ENCODE peak calls at places on chromosomes 6 and 20, in six cellular contexts. One of them, this sample, is unnamed.

GRCh38 chr6:111805511-111806181 is 67.6 kb downstream of the FYN start:
- DNase-seq in tibial artery: no peak
- DNase-seq in nucleus accumbens: no peak
- DNase-seq in AG08395: peak
- DNase-seq in activated T-helper 9 cell treated with anti-CD3 and anti-CD28 coated beads, Interleukin-2, amount 50 U/mL, for 16 hours: peak
- DNase-seq in activated CD8-positive, alpha-beta memory T cell treated with anti-CD3 and anti-CD28 coated beads for 48 hours: no peak
- DNase-seq in this sample: no peak

GRCh38 chr6:106519460-106520394 is 109.6 kb downstream of the RTN4IP1 start:
- DNase-seq in activated CD8-positive, alpha-beta memory T cell treated with anti-CD3 and anti-CD28 coated beads for 48 hours: peak
- DNase-seq in activated T-helper 9 cell treated with anti-CD3 and anti-CD28 coated beads, Interleukin-2, amount 50 U/mL, for 16 hours: peak
- DNase-seq in tibial artery: peak
- DNase-seq in AG08395: peak
- DNase-seq in nucleus accumbens: no peak
- DNase-seq in this sample: no peak

GRCh38 chr6:132892929-132893771 is 78.8 kb downstream of the RPS12 start:
- DNase-seq in activated CD8-positive, alpha-beta memory T cell treated with anti-CD3 and anti-CD28 coated beads for 48 hours: no peak
- DNase-seq in tibial artery: no peak
- DNase-seq in AG08395: no peak
- DNase-seq in activated T-helper 9 cell treated with anti-CD3 and anti-CD28 coated beads, Interleukin-2, amount 50 U/mL, for 16 hours: no peak
- DNase-seq in nucleus accumbens: no peak
- DNase-seq in this sample: no peak

GRCh38 chr6:139154885-139155547 is 20.1 kb downstream of the HECA start:
- DNase-seq in tibial artery: no peak
- DNase-seq in activated T-helper 9 cell treated with anti-CD3 and anti-CD28 coated beads, Interleukin-2, amount 50 U/mL, for 16 hours: no peak
- DNase-seq in AG08395: no peak
- DNase-seq in activated CD8-positive, alpha-beta memory T cell treated with anti-CD3 and anti-CD28 coated beads for 48 hours: no peak
- DNase-seq in nucleus accumbens: no peak
- DNase-seq in this sample: no peak

GRCh38 chr6:150322452-150322851 is 46.4 kb upstream of the IYD start:
- DNase-seq in AG08395: no peak
- DNase-seq in activated CD8-positive, alpha-beta memory T cell treated with anti-CD3 and anti-CD28 coated beads for 48 hours: no peak
- DNase-seq in tibial artery: no peak
- DNase-seq in activated T-helper 9 cell treated with anti-CD3 and anti-CD28 coated beads, Interleukin-2, amount 50 U/mL, for 16 hours: no peak
- DNase-seq in nucleus accumbens: no peak
- DNase-seq in this sample: no peak

GRCh38 chr20:11278461-11278860 is 604.7 kb upstream of the JAG1 start:
- DNase-seq in activated CD8-positive, alpha-beta memory T cell treated with anti-CD3 and anti-CD28 coated beads for 48 hours: no peak
- DNase-seq in tibial artery: no peak
- DNase-seq in AG08395: no peak
- DNase-seq in nucleus accumbens: no peak
- DNase-seq in activated T-helper 9 cell treated with anti-CD3 and anti-CD28 coated beads, Interleukin-2, amount 50 U/mL, for 16 hours: no peak
- DNase-seq in this sample: no peak

GRCh38 chr6:133799043-133799442 is 89.9 kb upstream of the TCF21 start:
- DNase-seq in activated T-helper 9 cell treated with anti-CD3 and anti-CD28 coated beads, Interleukin-2, amount 50 U/mL, for 16 hours: no peak
- DNase-seq in AG08395: no peak
- DNase-seq in nucleus accumbens: no peak
- DNase-seq in tibial artery: no peak
- DNase-seq in activated CD8-positive, alpha-beta memory T cell treated with anti-CD3 and anti-CD28 coated beads for 48 hours: no peak
- DNase-seq in this sample: no peak

GRCh38 chr6:96927660-96928059 is 3.1 kb downstream of the KLHL32 start:
- DNase-seq in activated CD8-positive, alpha-beta memory T cell treated with anti-CD3 and anti-CD28 coated beads for 48 hours: no peak
- DNase-seq in tibial artery: no peak
- DNase-seq in nucleus accumbens: no peak
- DNase-seq in activated T-helper 9 cell treated with anti-CD3 and anti-CD28 coated beads, Interleukin-2, amount 50 U/mL, for 16 hours: no peak
- DNase-seq in AG08395: no peak
- DNase-seq in this sample: no peak

GRCh38 chr20:58251979-58252591 is 23.6 kb upstream of the ANKRD60 start:
- DNase-seq in activated CD8-positive, alpha-beta memory T cell treated with anti-CD3 and anti-CD28 coated beads for 48 hours: no peak
- DNase-seq in tibial artery: no peak
- DNase-seq in nucleus accumbens: no peak
- DNase-seq in activated T-helper 9 cell treated with anti-CD3 and anti-CD28 coated beads, Interleukin-2, amount 50 U/mL, for 16 hours: no peak
- DNase-seq in AG08395: peak
- DNase-seq in this sample: no peak

GRCh38 chr6:12590901-12591300 is 125.7 kb upstream of the PHACTR1 start:
- DNase-seq in activated CD8-positive, alpha-beta memory T cell treated with anti-CD3 and anti-CD28 coated beads for 48 hours: no peak
- DNase-seq in nucleus accumbens: no peak
- DNase-seq in tibial artery: no peak
- DNase-seq in activated T-helper 9 cell treated with anti-CD3 and anti-CD28 coated beads, Interleukin-2, amount 50 U/mL, for 16 hours: no peak
- DNase-seq in AG08395: no peak
- DNase-seq in this sample: no peak

GRCh38 chr6:143037470-143037869 is 23.2 kb upstream of the AIG1 start:
- DNase-seq in AG08395: no peak
- DNase-seq in tibial artery: no peak
- DNase-seq in activated CD8-positive, alpha-beta memory T cell treated with anti-CD3 and anti-CD28 coated beads for 48 hours: no peak
- DNase-seq in activated T-helper 9 cell treated with anti-CD3 and anti-CD28 coated beads, Interleukin-2, amount 50 U/mL, for 16 hours: no peak
- DNase-seq in nucleus accumbens: no peak
- DNase-seq in this sample: no peak

GRCh38 chr6:96742702-96743101 is 94.6 kb downstream of the GPR63 start:
- DNase-seq in tibial artery: no peak
- DNase-seq in AG08395: no peak
- DNase-seq in activated CD8-positive, alpha-beta memory T cell treated with anti-CD3 and anti-CD28 coated beads for 48 hours: no peak
- DNase-seq in nucleus accumbens: no peak
- DNase-seq in activated T-helper 9 cell treated with anti-CD3 and anti-CD28 coated beads, Interleukin-2, amount 50 U/mL, for 16 hours: no peak
- DNase-seq in this sample: no peak

GRCh38 chr20:62025832-62026563 is 39.7 kb downstream of the TAF4 start:
- DNase-seq in activated T-helper 9 cell treated with anti-CD3 and anti-CD28 coated beads, Interleukin-2, amount 50 U/mL, for 16 hours: no peak
- DNase-seq in nucleus accumbens: no peak
- DNase-seq in activated CD8-positive, alpha-beta memory T cell treated with anti-CD3 and anti-CD28 coated beads for 48 hours: no peak
- DNase-seq in tibial artery: no peak
- DNase-seq in AG08395: peak
- DNase-seq in this sample: peak

GRCh38 chr20:50980071-50980681 is 21.6 kb downstream of the MOCS3 start:
- DNase-seq in tibial artery: no peak
- DNase-seq in activated T-helper 9 cell treated with anti-CD3 and anti-CD28 coated beads, Interleukin-2, amount 50 U/mL, for 16 hours: no peak
- DNase-seq in nucleus accumbens: no peak
- DNase-seq in AG08395: peak
- DNase-seq in activated CD8-positive, alpha-beta memory T cell treated with anti-CD3 and anti-CD28 coated beads for 48 hours: no peak
- DNase-seq in this sample: no peak

GRCh38 chr6:1770435-1770843 is 160.7 kb downstream of the FOXC1 start:
- DNase-seq in AG08395: peak
- DNase-seq in activated CD8-positive, alpha-beta memory T cell treated with anti-CD3 and anti-CD28 coated beads for 48 hours: peak
- DNase-seq in tibial artery: no peak
- DNase-seq in activated T-helper 9 cell treated with anti-CD3 and anti-CD28 coated beads, Interleukin-2, amount 50 U/mL, for 16 hours: no peak
- DNase-seq in nucleus accumbens: no peak
- DNase-seq in this sample: no peak

GRCh38 chr6:124947821-124948451 is 14.3 kb upstream of the RNF217 start:
- DNase-seq in activated CD8-positive, alpha-beta memory T cell treated with anti-CD3 and anti-CD28 coated beads for 48 hours: no peak
- DNase-seq in AG08395: peak
- DNase-seq in activated T-helper 9 cell treated with anti-CD3 and anti-CD28 coated beads, Interleukin-2, amount 50 U/mL, for 16 hours: no peak
- DNase-seq in tibial artery: no peak
- DNase-seq in nucleus accumbens: no peak
- DNase-seq in this sample: no peak

GRCh38 chr6:2684059-2684749 is 66.5 kb downstream of the MYLK4 start:
- DNase-seq in activated CD8-positive, alpha-beta memory T cell treated with anti-CD3 and anti-CD28 coated beads for 48 hours: no peak
- DNase-seq in nucleus accumbens: no peak
- DNase-seq in tibial artery: no peak
- DNase-seq in AG08395: no peak
- DNase-seq in activated T-helper 9 cell treated with anti-CD3 and anti-CD28 coated beads, Interleukin-2, amount 50 U/mL, for 16 hours: no peak
- DNase-seq in this sample: no peak

GRCh38 chr6:6911391-6911790 is 196.4 kb upstream of the RREB1 start:
- DNase-seq in tibial artery: no peak
- DNase-seq in activated T-helper 9 cell treated with anti-CD3 and anti-CD28 coated beads, Interleukin-2, amount 50 U/mL, for 16 hours: no peak
- DNase-seq in AG08395: no peak
- DNase-seq in activated CD8-positive, alpha-beta memory T cell treated with anti-CD3 and anti-CD28 coated beads for 48 hours: no peak
- DNase-seq in nucleus accumbens: no peak
- DNase-seq in this sample: no peak

GRCh38 chr6:40885139-40885774 is 153.8 kb downstream of the UNC5CL start:
- DNase-seq in AG08395: no peak
- DNase-seq in tibial artery: no peak
- DNase-seq in activated T-helper 9 cell treated with anti-CD3 and anti-CD28 coated beads, Interleukin-2, amount 50 U/mL, for 16 hours: no peak
- DNase-seq in nucleus accumbens: no peak
- DNase-seq in activated CD8-positive, alpha-beta memory T cell treated with anti-CD3 and anti-CD28 coated beads for 48 hours: no peak
- DNase-seq in this sample: no peak

GRCh38 chr20:51802170-51802745 is at the start of gene SALL4:
- DNase-seq in activated T-helper 9 cell treated with anti-CD3 and anti-CD28 coated beads, Interleukin-2, amount 50 U/mL, for 16 hours: no peak
- DNase-seq in AG08395: no peak
- DNase-seq in activated CD8-positive, alpha-beta memory T cell treated with anti-CD3 and anti-CD28 coated beads for 48 hours: no peak
- DNase-seq in tibial artery: no peak
- DNase-seq in nucleus accumbens: no peak
- DNase-seq in this sample: no peak

GRCh38 chr6:106163446-106163965 is 77.4 kb downstream of the PRDM1 start:
- DNase-seq in AG08395: peak
- DNase-seq in activated CD8-positive, alpha-beta memory T cell treated with anti-CD3 and anti-CD28 coated beads for 48 hours: no peak
- DNase-seq in tibial artery: peak
- DNase-seq in activated T-helper 9 cell treated with anti-CD3 and anti-CD28 coated beads, Interleukin-2, amount 50 U/mL, for 16 hours: peak
- DNase-seq in nucleus accumbens: peak
- DNase-seq in this sample: no peak

GRCh38 chr6:46652232-46652602 is 401 bp downstream of the CYP39A1 start:
- DNase-seq in tibial artery: no peak
- DNase-seq in activated T-helper 9 cell treated with anti-CD3 and anti-CD28 coated beads, Interleukin-2, amount 50 U/mL, for 16 hours: no peak
- DNase-seq in nucleus accumbens: no peak
- DNase-seq in activated CD8-positive, alpha-beta memory T cell treated with anti-CD3 and anti-CD28 coated beads for 48 hours: no peak
- DNase-seq in AG08395: no peak
- DNase-seq in this sample: no peak

GRCh38 chr6:55652429-55652828 is 73.4 kb upstream of the HMGCLL1 start:
- DNase-seq in nucleus accumbens: no peak
- DNase-seq in activated CD8-positive, alpha-beta memory T cell treated with anti-CD3 and anti-CD28 coated beads for 48 hours: no peak
- DNase-seq in AG08395: no peak
- DNase-seq in activated T-helper 9 cell treated with anti-CD3 and anti-CD28 coated beads, Interleukin-2, amount 50 U/mL, for 16 hours: no peak
- DNase-seq in tibial artery: no peak
- DNase-seq in this sample: no peak

GRCh38 chr6:88910922-88911778 is 52.3 kb downstream of the RNGTT start:
- DNase-seq in nucleus accumbens: no peak
- DNase-seq in AG08395: no peak
- DNase-seq in activated T-helper 9 cell treated with anti-CD3 and anti-CD28 coated beads, Interleukin-2, amount 50 U/mL, for 16 hours: no peak
- DNase-seq in tibial artery: no peak
- DNase-seq in activated CD8-positive, alpha-beta memory T cell treated with anti-CD3 and anti-CD28 coated beads for 48 hours: no peak
- DNase-seq in this sample: no peak

GRCh38 chr20:3046677-3047462 is 1.0 kb downstream of the MRPS26 start:
- DNase-seq in activated T-helper 9 cell treated with anti-CD3 and anti-CD28 coated beads, Interleukin-2, amount 50 U/mL, for 16 hours: no peak
- DNase-seq in activated CD8-positive, alpha-beta memory T cell treated with anti-CD3 and anti-CD28 coated beads for 48 hours: no peak
- DNase-seq in tibial artery: no peak
- DNase-seq in AG08395: no peak
- DNase-seq in nucleus accumbens: no peak
- DNase-seq in this sample: no peak

GRCh38 chr6:105136433-105137350 is 43.1 kb downstream of the POPDC3 start:
- DNase-seq in nucleus accumbens: peak
- DNase-seq in activated CD8-positive, alpha-beta memory T cell treated with anti-CD3 and anti-CD28 coated beads for 48 hours: no peak
- DNase-seq in activated T-helper 9 cell treated with anti-CD3 and anti-CD28 coated beads, Interleukin-2, amount 50 U/mL, for 16 hours: no peak
- DNase-seq in AG08395: peak
- DNase-seq in tibial artery: peak
- DNase-seq in this sample: peak

This sample was measured in dorsolateral prefrontal cortex.